ENCODE peak calls at places on chromosomes 4 and X, in four cellular contexts. O, S, A and R are unnamed samples.

GRCh38 chrX:118475903-118476302 is 19.7 kb upstream of the DOCK11 start:
- DNase-seq in S (no peak), A (no peak), O (no peak), R (peak)

GRCh38 chr4:121677524-121677923 is 19.3 kb downstream of the ANXA5 start:
- DNase-seq in S (no peak), O (no peak), A (no peak), R (no peak)

GRCh38 chrX:17082831-17083230 is 136.4 kb downstream of the REPS2 start:
- DNase-seq in O (no peak), A (no peak), S (no peak), R (peak)

GRCh38 chrX:97330150-97330549 is 446.4 kb downstream of the RPA4 start:
- DNase-seq in O (no peak), S (no peak), A (no peak), R (no peak)

GRCh38 chr4:150574678-150575077 is 7.3 kb upstream of the MAB21L2 start:
- DNase-seq in O (no peak), A (no peak), S (peak), R (no peak)

GRCh38 chr4:14233126-14233525 is 605.6 kb upstream of the BOD1L1 start:
- DNase-seq in A (no peak), S (no peak), O (no peak), R (no peak)

GRCh38 chr4:72568959-72569718 is at the start of gene ADAMTS3:
- DNase-seq in O (peak), A (peak), S (peak), R (peak)

GRCh38 chr4:5435201-5435600 is 273.2 kb downstream of the EVC2 start:
- DNase-seq in A (no peak), S (no peak), O (no peak), R (peak)

GRCh38 chr4:61507091-61507490 is 307.0 kb downstream of the ADGRL3 start:
- DNase-seq in O (no peak), S (no peak), A (no peak), R (no peak)

DNA sequence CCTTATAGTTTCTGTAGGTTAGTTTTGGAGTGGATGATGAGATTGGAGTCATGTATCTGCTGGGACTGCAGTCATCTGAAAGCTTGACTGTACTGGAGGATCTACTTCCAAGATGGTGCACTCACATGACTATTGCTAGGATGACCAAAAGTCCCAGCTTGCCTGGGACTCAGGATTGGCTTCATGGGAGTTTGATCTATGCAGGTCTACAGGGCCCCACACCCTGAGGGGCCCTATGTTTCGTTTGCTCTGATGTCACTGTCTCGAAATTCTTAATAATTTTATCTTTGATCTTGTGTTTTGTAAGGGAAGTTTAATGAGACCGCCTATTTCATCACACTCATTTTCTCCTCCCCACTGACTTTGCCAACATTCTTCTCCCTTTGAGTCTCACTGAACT is at the start of gene SMIM9:
- DNase-seq in S (peak), A (no peak), O (no peak), R (no peak)
- H4K5ac ChIP-seq in S (no peak), A (no peak), O (no peak), R (no peak)

DNA sequence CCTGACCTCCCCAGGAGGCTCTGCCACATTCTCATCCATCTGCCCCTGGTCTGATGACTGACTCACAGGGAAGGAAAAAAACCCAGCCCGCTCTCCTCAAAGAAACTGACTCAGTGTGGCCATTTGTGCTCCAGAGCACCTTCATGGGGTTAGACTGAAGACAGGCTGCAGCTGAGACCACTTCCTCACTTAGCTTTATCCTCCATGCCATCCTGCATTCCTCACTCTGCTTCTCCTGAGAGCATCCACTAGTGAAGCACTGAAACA is 35.9 kb upstream of the HPSE start:
- DNase-seq in O (no peak), A (no peak), S (peak), R (no peak)
- H4K8ac ChIP-seq in O (no peak), A (no peak), S (no peak), R (no peak)

DNA sequence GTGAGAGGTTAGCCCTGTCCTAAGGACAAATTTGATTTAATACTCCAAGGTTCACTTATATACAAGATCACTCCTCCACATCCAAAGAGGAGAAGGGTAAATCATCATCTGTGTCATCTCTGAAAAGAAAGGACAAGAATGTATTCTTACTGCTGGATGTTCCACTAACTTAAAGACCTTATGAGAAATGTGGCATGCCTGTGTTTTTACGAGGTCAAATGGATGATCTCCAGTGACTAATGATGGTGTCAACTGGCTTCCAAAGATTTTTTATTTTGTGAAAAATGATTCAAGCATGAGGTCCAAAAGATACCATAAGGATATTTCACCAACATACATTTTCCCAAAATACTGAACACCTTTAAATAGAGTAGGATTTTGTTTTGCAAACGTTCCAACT is 143.4 kb downstream of the PTCHD1 start:
- DNase-seq in A (no peak), S (no peak), O (no peak), R (no peak)
- H2BK15ac ChIP-seq in A (no peak), S (no peak), O (no peak), R (no peak)

GRCh38 chr4:148779771-148780170 is 337.6 kb upstream of the NR3C2 start:
- DNase-seq in O (no peak), S (no peak), A (no peak), R (no peak)
- H4K5ac ChIP-seq in O (no peak), S (peak), A (no peak), R (no peak)